ENCODE peak calls at places on chromosomes 3 and 15, in five cellular contexts. I is transverse colon; U is heart left ventricle; C is CD8-positive, alpha-beta T cell; J is tibial nerve. Q is an unnamed sample.

GRCh38 chr3:112776000-112776399 is 70.7 kb downstream of the CD200R1L start:
- DNase-seq in U (no peak), C (no peak), J (no peak), I (no peak), Q (no peak)

GRCh38 chr15:34337557-34338306 is at the start of gene SLC12A6:
- DNase-seq in I (peak; percentile 94), J (peak; percentile 74), C (peak; percentile 89), U (peak; percentile 93), Q (peak; percentile 53)

GRCh38 chr15:86139828-86140227 is 60.2 kb downstream of the AGBL1 start:
- DNase-seq in C (no peak), I (no peak), U (no peak), J (no peak), Q (no peak)

GRCh38 chr15:25812845-25813244 is 50.3 kb downstream of the ATP10A start:
- DNase-seq in C (no peak), I (no peak), U (no peak), J (no peak), Q (no peak)

GRCh38 chr3:143067201-143067600 is 52.4 kb upstream of the CHST2 start:
- DNase-seq in C (no peak), U (no peak), I (no peak), J (no peak), Q (peak; percentile 38)

GRCh38 chr3:46881819-46882376 is 4.4 kb downstream of the PTH1R start:
- DNase-seq in C (peak; percentile 20), J (no peak), I (peak; percentile 19), U (peak; percentile 67), Q (no peak)

GRCh38 chr3:173275740-173276139 is 121.8 kb upstream of the NLGN1 start:
- DNase-seq in J (no peak), C (no peak), I (no peak), U (no peak), Q (no peak)

GRCh38 chr3:27826448-27826847 is 104.3 kb upstream of the EOMES start:
- DNase-seq in I (no peak), C (no peak), J (no peak), U (no peak), Q (no peak)

GRCh38 chr15:59491062-59491461 is 53.1 kb downstream of the FAM81A start:
- DNase-seq in J (no peak), C (no peak), I (no peak), U (no peak), Q (no peak)

GRCh38 chr15:98943609-98944111 is 63.9 kb downstream of the PGPEP1L start:
- DNase-seq in C (no peak), J (no peak), U (peak; percentile 79), I (peak; percentile 37), Q (no peak)

GRCh38 chr3:195823998-195824397 is 12.3 kb upstream of the MUC4 start:
- DNase-seq in I (peak; percentile 44), C (no peak), U (no peak), J (no peak), Q (no peak)

GRCh38 chr15:70411464-70411863 is 313.7 kb upstream of the TLE3 start:
- DNase-seq in C (no peak), I (no peak), U (no peak), J (no peak), Q (no peak)

GRCh38 chr3:126292318-126293070 is 64.7 kb downstream of the KLF15 start:
- DNase-seq in J (no peak), U (no peak), C (no peak), I (no peak), Q (no peak)

GRCh38 chr3:27670619-27671018 is 51.5 kb downstream of the EOMES start:
- DNase-seq in C (no peak), J (no peak), I (no peak), U (no peak), Q (no peak)

GRCh38 chr3:135106445-135106844 is 311.4 kb downstream of the EPHB1 start:
- DNase-seq in J (no peak), U (no peak), C (no peak), I (peak; percentile 71), Q (no peak)

GRCh38 chr3:144052275-144052674 is 80.7 kb downstream of the DIPK2A start:
- DNase-seq in J (no peak), I (no peak), C (no peak), U (no peak), Q (no peak)

GRCh38 chr3:119294402-119294888 is 262 bp downstream of the ARHGAP31 start:
- DNase-seq in U (peak; percentile 69), J (peak; percentile 24), C (peak; percentile 63), I (peak; percentile 73), Q (no peak)

GRCh38 chr3:172514678-172515077 is 8.6 kb downstream of the TNFSF10 start:
- DNase-seq in J (no peak), I (no peak), U (no peak), C (no peak), Q (no peak)

GRCh38 chr15:58407786-58408185 is 24.0 kb upstream of the LIPC start:
- DNase-seq in I (no peak), U (no peak), J (no peak), C (no peak), Q (no peak)

GRCh38 chr3:13186416-13186815 is 113.2 kb upstream of the IQSEC1 start:
- DNase-seq in I (no peak), J (no peak), U (no peak), C (no peak), Q (no peak)

GRCh38 chr3:47362704-47363103 is 18.1 kb upstream of the PTPN23 start:
- DNase-seq in C (no peak), J (no peak), I (no peak), U (no peak), Q (no peak)

GRCh38 chr15:85616549-85616948 is 178.2 kb downstream of the KLHL25 start:
- DNase-seq in J (no peak), I (no peak), U (no peak), C (no peak), Q (no peak)

GRCh38 chr3:194396897-194397756 is 1.9 kb downstream of the GP5 start:
- DNase-seq in C (peak; percentile 29), J (no peak), U (no peak), I (no peak), Q (no peak)

GRCh38 chr3:25428950-25429349 is 887 bp downstream of the RARB start:
- DNase-seq in C (no peak), U (no peak), I (no peak), J (no peak), Q (no peak)

GRCh38 chr3:25430942-25431570 is 3.0 kb downstream of the RARB start:
- DNase-seq in U (no peak), J (no peak), C (no peak), I (no peak), Q (no peak)

GRCh38 chr3:25432191-25432720 is 4.2 kb downstream of the RARB start:
- DNase-seq in C (no peak), I (no peak), U (no peak), J (no peak), Q (no peak)

GRCh38 chr3:25429441-25429907 is 1.4 kb downstream of the RARB start:
- DNase-seq in I (no peak), J (no peak), C (no peak), U (no peak), Q (no peak)

DNA sequence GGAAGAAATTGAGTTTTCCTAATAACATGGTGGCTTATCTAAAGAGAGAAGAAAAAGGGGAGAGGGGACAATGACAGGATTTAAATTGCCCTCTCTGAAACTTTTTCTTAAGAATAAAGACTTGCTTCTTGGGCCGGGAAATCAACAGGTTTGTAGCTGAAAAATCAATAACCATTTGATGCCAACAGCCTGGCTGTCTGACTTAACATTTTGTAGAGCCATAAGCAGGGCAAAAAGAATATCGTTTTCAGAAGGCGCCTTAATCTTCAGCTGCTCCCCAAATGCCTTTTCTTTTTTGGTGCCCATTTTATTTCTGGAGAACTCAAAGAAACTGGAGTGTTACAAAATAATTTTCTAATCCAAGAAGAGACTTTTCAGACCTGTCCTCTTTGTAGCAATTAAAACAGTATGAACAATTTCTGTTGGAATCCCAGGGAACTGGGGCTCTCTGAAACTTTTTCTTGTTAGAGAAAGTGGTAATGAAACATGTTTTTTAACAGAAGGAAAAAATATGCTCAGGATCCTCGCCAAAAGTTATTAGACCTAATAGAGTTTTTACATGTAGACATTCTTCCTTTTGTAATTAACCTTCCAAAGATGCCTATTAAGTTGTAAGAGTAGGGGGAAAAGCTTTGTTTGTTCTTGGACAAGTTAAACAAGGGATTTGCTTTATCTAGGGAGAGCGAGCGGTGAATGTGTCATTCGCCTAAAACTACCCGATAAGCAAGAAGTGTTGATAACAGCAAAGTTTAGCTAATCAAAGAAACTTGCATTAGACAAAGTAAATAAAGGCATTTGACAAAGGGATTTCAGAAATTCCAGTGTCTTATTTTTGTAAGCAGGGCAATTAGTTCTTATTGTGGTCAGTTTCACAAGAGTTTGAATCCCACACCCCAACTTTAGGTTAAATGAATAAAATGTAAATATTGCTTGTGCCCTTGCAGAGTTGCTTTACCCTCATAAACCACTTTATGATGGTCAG is 2.2 kb downstream of the RARB start:
- DNase-seq in J (no peak), U (no peak), C (no peak), I (no peak), Q (no peak)
- H3K4me3 ChIP-seq in J (peak overlapping the region; percentile 69), U (peak overlapping the region; percentile 62), C (no peak overlapping the region), I (peak overlapping the region; percentile 67), Q (no peak overlapping the region)

GRCh38 chr3:31161889-31162288 is 267.4 kb upstream of the GADL1 start:
- DNase-seq in I (no peak), C (no peak), U (no peak), J (no peak), Q (no peak)

GRCh38 chr3:31159331-31160039 is 265.0 kb upstream of the GADL1 start:
- DNase-seq in I (no peak), C (no peak), J (no peak), U (no peak), Q (no peak)

GRCh38 chr3:31157893-31158620 is 263.6 kb upstream of the GADL1 start:
- DNase-seq in J (no peak), I (no peak), U (no peak), C (no peak), Q (no peak)

GRCh38 chr3:31157028-31157694 is 262.7 kb upstream of the GADL1 start:
- DNase-seq in U (no peak), I (no peak), C (no peak), J (no peak), Q (no peak)
- TF ChIP-seq CTCF in U (no peak), I (no peak), C (no peak), J (no peak), Q (no peak)

DNA sequence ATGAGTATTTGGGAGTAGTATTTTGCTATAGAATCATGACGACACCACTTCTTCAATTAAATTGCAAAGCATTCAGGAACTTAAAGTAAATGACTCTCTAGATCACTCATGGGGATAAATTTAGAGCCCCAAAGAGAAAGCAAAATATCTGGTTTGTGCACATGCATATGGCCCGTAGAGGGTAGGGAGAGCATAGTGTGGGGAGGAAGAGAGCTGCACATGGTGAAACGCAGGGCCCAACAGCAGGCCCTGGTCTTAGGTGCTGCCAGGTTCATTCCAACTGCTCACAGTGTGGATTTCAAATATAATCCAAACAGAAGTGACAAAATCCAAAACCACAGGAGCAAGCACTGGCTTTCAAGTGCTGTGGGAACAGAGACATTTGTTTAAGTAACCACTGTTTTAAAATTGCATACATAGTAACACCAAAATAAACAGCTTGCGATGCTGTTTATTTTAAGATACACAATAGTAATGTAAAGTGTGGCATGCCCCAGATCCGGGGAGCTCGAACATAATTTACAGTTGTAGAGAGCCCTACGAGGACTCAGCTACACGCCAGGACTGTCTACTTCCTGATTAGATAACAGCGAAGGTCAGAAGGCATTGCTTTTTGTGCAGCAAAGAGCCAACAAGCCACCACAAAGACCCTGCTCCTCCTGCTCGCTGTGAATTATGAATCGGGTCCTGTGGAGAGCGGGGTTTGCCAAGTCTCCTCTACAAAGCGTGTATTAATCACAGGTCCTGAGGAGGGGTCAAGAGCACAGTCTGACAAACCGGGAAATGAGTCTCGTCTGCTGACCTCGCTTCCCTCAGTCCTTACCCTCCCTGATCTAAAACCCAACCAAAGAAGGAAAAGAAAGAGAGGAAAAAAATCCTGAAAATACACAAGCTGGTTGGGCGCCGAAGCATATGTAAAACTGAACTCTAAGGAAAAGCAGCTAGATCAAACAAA is 80.6 kb downstream of the MEIS2 start:
- DNase-seq in U (peak; percentile 29), I (no peak), C (no peak), J (no peak), Q (no peak)
- H3K4me3 ChIP-seq in U (peak overlapping the region; percentile 22), I (peak overlapping the region; percentile 4), C (no peak overlapping the region), J (no peak overlapping the region), Q (no peak overlapping the region)

GRCh38 chr15:77642793-77643430 is 10.2 kb upstream of the LINGO1 start:
- DNase-seq in I (peak; percentile 29), C (no peak), U (no peak), J (no peak), Q (no peak)
- TF ChIP-seq CTCF in I (no peak), C (no peak), U (no peak), J (no peak), Q (no peak)

Q was measured in AG09309.